ENCODE peak calls at places on chromosome 4, in six cellular contexts. Z is left ventricle myocardium superior; W is KBM-7; G is effector memory CD8-positive, alpha-beta T cell; H is stimulated activated CD8-positive, alpha-beta memory T cell treated with anti-CD3 and anti-CD28 coated beads, Interleukin-7, amount 100 ng/mL, for 48 hours; M is hypothalamus. F is an unnamed sample.

GRCh38 chr4:54092800-54093608 is 7.0 kb upstream of the GSX2 start:
- DNase-seq in Z (no peak), H (no peak), M (no peak), G (no peak), W (peak; percentile 11), F (no peak)

GRCh38 chr4:115332078-115332477 is 218.7 kb upstream of the NDST4 start:
- DNase-seq in M (no peak), H (no peak), W (no peak), G (no peak), Z (no peak), F (no peak)

GRCh38 chr4:52959545-52959944 is 97.4 kb downstream of the RASL11B start:
- DNase-seq in W (no peak), M (no peak), Z (no peak), G (no peak), H (no peak), F (no peak)

GRCh38 chr4:148779771-148780170 is 337.6 kb upstream of the NR3C2 start:
- DNase-seq in W (no peak), H (no peak), G (no peak), Z (no peak), M (no peak), F (no peak)

GRCh38 chr4:102569200-102569599 is 68.0 kb downstream of the NFKB1 start:
- DNase-seq in Z (no peak), G (no peak), M (no peak), H (no peak), W (no peak), F (no peak)

GRCh38 chr4:17055788-17056187 is 157.3 kb upstream of the LDB2 start:
- DNase-seq in M (no peak), Z (no peak), W (no peak), G (no peak), H (no peak), F (no peak)

GRCh38 chr4:129264008-129264657 is 168.2 kb downstream of the C4orf33 start:
- DNase-seq in W (no peak), M (no peak), G (no peak), Z (no peak), H (no peak), F (peak; percentile 33)

GRCh38 chr4:38060829-38061431 is 100.7 kb downstream of the PTTG2 start:
- DNase-seq in H (no peak), W (no peak), Z (no peak), G (no peak), M (no peak), F (no peak)

GRCh38 chr4:115165503-115165902 is 52.1 kb upstream of the NDST4 start:
- DNase-seq in H (no peak), Z (no peak), W (no peak), M (no peak), G (no peak), F (no peak)

GRCh38 chr4:8545439-8545765 is 34.8 kb upstream of the GPR78 start:
- DNase-seq in G (no peak), M (no peak), W (no peak), Z (peak; percentile 13), H (no peak), F (no peak)

F was measured in GM10248.